ENCODE peak calls at places on chromosomes 6 and 20, in four cellular contexts. E is mammary epithelial cell, C is stomach, D is fibroblast of lung. T is an unnamed sample.

GRCh38 chr6:87618531-87618930 is 28.6 kb downstream of the ORC3 start:
- DNase-seq in E (no peak), C (no peak), D (no peak), T (no peak)

GRCh38 chr6:45724027-45724426 is 291.6 kb downstream of the CLIC5 start:
- DNase-seq in E (no peak), C (no peak), D (no peak), T (no peak)

GRCh38 chr20:9699181-9699580 is 139.7 kb downstream of the PAK5 start:
- DNase-seq in E (peak), C (no peak), D (no peak), T (no peak)

GRCh38 chr6:164097557-164098398 is 683.3 kb downstream of the QKI start:
- DNase-seq in E (no peak), C (no peak), D (peak), T (no peak)

GRCh38 chr20:23228912-23229311 is 121.7 kb upstream of the NXT1 start:
- DNase-seq in E (peak), C (no peak), D (peak), T (no peak)

GRCh38 chr6:127207591-127208120 is 59.0 kb upstream of the RNF146 start:
- DNase-seq in E (no peak), C (no peak), D (peak), T (no peak)

GRCh38 chr6:83221886-83222479 is 28.8 kb downstream of the RWDD2A start:
- DNase-seq in E (peak), C (no peak), D (peak), T (peak)

GRCh38 chr6:89368107-89368506 is 15.6 kb upstream of the UBE2J1 start:
- DNase-seq in E (peak), C (peak), D (peak), T (no peak)

GRCh38 chr20:46970937-46971630 is 76.4 kb downstream of the EYA2 start:
- DNase-seq in E (peak), C (no peak), D (peak), T (peak)

GRCh38 chr6:7914991-7915789 is 4.6 kb upstream of the TXNDC5 start:
- DNase-seq in E (no peak), C (no peak), D (peak), T (no peak)

GRCh38 chr20:20732641-20733040 is 20.2 kb upstream of the RALGAPA2 start:
- DNase-seq in E (peak), C (no peak), D (no peak), T (no peak)

GRCh38 chr6:166046232-166046631 is 121.4 kb downstream of the TBXT start:
- DNase-seq in E (peak), C (no peak), D (peak), T (no peak)

GRCh38 chr6:11096109-11096508 is 2.5 kb downstream of the SMIM13 start:
- DNase-seq in E (peak), C (no peak), D (peak), T (peak)

GRCh38 chr6:43834528-43835145 is 64.6 kb downstream of the VEGFA start:
- DNase-seq in E (no peak), C (no peak), D (no peak), T (no peak)

GRCh38 chr6:28589952-28590340 is 64.3 kb downstream of the GPX5 start:
- DNase-seq in E (no peak), C (no peak), D (peak), T (no peak)

GRCh38 chr6:157198425-157199279 is 124.7 kb downstream of the TMEM242 start:
- DNase-seq in E (peak), C (peak), D (no peak), T (no peak)

GRCh38 chr6:170312876-170313275 is 6.3 kb downstream of the FAM120B start:
- DNase-seq in E (no peak), C (no peak), D (no peak), T (no peak)

GRCh38 chr6:28803337-28803709 is 120.5 kb downstream of the TRIM27 start:
- DNase-seq in E (no peak), C (no peak), D (no peak), T (no peak)

GRCh38 chr6:29568021-29568420 is 8.5 kb upstream of the UBD start:
- DNase-seq in E (no peak), C (no peak), D (no peak), T (no peak)

GRCh38 chr20:23151008-23151703 is 65.0 kb upstream of the CD93 start:
- DNase-seq in E (no peak), C (peak), D (no peak), T (no peak)

GRCh38 chr20:53038328-53038727 is 66.2 kb downstream of the TSHZ2 start:
- DNase-seq in E (no peak), C (no peak), D (no peak), T (no peak)

GRCh38 chr6:30263734-30264133 is 50.5 kb upstream of the TRIM26 start:
- DNase-seq in E (peak), C (no peak), D (peak), T (no peak)

GRCh38 chr6:145809785-145810184 is 4.8 kb downstream of the FBXO30 start:
- DNase-seq in E (peak), C (no peak), D (peak), T (no peak)

GRCh38 chr20:38242848-38243449 is 17.6 kb downstream of the KIAA1755 start:
- DNase-seq in E (no peak), C (no peak), D (no peak), T (peak)

GRCh38 chr6:29071831-29072723 is 15.0 kb downstream of the OR2B3 start:
- DNase-seq in E (peak), C (no peak), D (peak), T (peak)

GRCh38 chr6:113651120-113651519 is 206.0 kb upstream of the MARCKS start:
- DNase-seq in E (no peak), C (no peak), D (no peak), T (no peak)

GRCh38 chr6:150576651-150577226 is 22.9 kb upstream of the PLEKHG1 start:
- DNase-seq in E (no peak), C (no peak), D (no peak), T (no peak)

GRCh38 chr6:67560068-67560467 is 1075.0 kb upstream of the ADGRB3 start:
- DNase-seq in E (no peak), C (no peak), D (no peak), T (no peak)

GRCh38 chr20:2395136-2395535 is 14.4 kb downstream of the TGM6 start:
- DNase-seq in E (no peak), C (no peak), D (no peak), T (no peak)

GRCh38 chr6:150142304-150142656 is 564 bp upstream of the PPP1R14C start:
- DNase-seq in E (peak), C (no peak), D (peak), T (no peak)

GRCh38 chr6:143290206-143290605 is 160.3 kb downstream of the ADAT2 start:
- DNase-seq in E (no peak), C (no peak), D (no peak), T (no peak)

GRCh38 chr6:106360410-106360988 is at the start of gene CRYBG1:
- DNase-seq in E (peak), C (peak), D (no peak), T (no peak)

GRCh38 chr6:124719951-124720350 is 242.3 kb upstream of the RNF217 start:
- DNase-seq in E (no peak), C (no peak), D (no peak), T (no peak)

GRCh38 chr6:11231564-11232176 is 798 bp downstream of the NEDD9 start:
- DNase-seq in E (no peak), C (no peak), D (peak), T (no peak)

GRCh38 chr6:89387516-89388222 is 24.4 kb downstream of the RRAGD start:
- DNase-seq in E (no peak), C (no peak), D (no peak), T (no peak)

GRCh38 chr20:3218307-3218988 is 9.2 kb downstream of the ITPA start:
- DNase-seq in E (peak), C (peak), D (no peak), T (peak)

GRCh38 chr20:9051508-9051907 is 17.4 kb upstream of the PLCB4 start:
- DNase-seq in E (peak), C (no peak), D (peak), T (no peak)

GRCh38 chr20:24972341-24972740 is 20.2 kb downstream of the APMAP start:
- DNase-seq in E (no peak), C (no peak), D (no peak), T (no peak)

GRCh38 chr20:63102720-63103375 is 96.1 kb upstream of the BHLHE23 start:
- DNase-seq in E (no peak), C (peak), D (peak), T (peak)

GRCh38 chr20:63163171-63163570 is 52.8 kb downstream of the YTHDF1 start:
- DNase-seq in E (no peak), C (no peak), D (no peak), T (no peak)

GRCh38 chr20:36620917-36621316 is 15.3 kb downstream of the RAB5IF start:
- DNase-seq in E (no peak), C (no peak), D (no peak), T (no peak)
- H3K4me3 ChIP-seq in E (no peak), C (no peak), D (no peak), T (no peak)

GRCh38 chr6:26045046-26045938 is 41.9 kb upstream of the HFE start:
- DNase-seq in E (peak), C (peak), D (peak), T (no peak)

GRCh38 chr6:26044140-26045045 is 42.8 kb upstream of the HFE start:
- DNase-seq in E (no peak), C (no peak), D (peak), T (no peak)

GRCh38 chr6:26045939-26046368 is 41.3 kb upstream of the HFE start:
- DNase-seq in E (peak), C (no peak), D (no peak), T (no peak)

GRCh38 chr6:26041946-26042345 is 45.3 kb upstream of the HFE start:
- DNase-seq in E (no peak), C (no peak), D (no peak), T (no peak)

GRCh38 chr6:26043389-26044139 is 43.7 kb upstream of the HFE start:
- DNase-seq in E (peak), C (peak), D (peak), T (no peak)
- H3K4me3 ChIP-seq in E (peak), C (peak), D (peak), T (no peak)

GRCh38 chr6:154411076-154411475 is 54.5 kb upstream of the IPCEF1 start:
- DNase-seq in E (no peak), C (no peak), D (peak), T (no peak)
- H3K4me3 ChIP-seq in E (no peak), C (no peak), D (peak), T (no peak)

GRCh38 chr6:411402-412145 is 20.0 kb downstream of the IRF4 start:
- DNase-seq in E (no peak), C (no peak), D (no peak), T (no peak)
- H3K4me3 ChIP-seq in E (no peak), C (no peak), D (no peak), T (no peak)

DNA sequence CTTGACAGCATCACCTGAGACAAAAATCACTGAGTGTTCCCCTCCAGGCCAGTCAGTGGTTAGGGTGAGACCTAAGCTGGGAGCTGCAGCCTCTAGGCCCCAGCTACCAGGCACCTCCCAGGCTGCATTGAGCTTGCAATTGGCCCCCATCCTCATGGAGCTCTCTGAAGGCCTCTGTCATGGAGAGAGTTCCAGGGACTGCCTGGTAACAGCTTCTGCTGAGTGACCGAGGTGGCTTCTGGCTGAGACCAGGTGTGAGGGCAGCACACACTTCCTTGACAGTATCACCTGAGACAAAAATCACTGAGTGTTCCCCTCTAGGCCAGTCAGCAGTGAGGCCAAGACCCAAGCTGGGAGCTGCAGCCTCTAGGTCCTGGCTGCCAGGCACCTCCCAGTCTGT is 283.0 kb downstream of the SMOC2 start:
- DNase-seq in E (no peak), C (no peak), D (no peak), T (no peak)
- H3K4me3 ChIP-seq in E (no peak), C (no peak), D (no peak), T (no peak)

T was measured in Jurkat, Clone E6-1.